ENCODE peak calls at places on chromosomes 16 and 17, in four cellular contexts. A is esophagus squamous epithelium, T is tibial artery, C is mesothelial cell of epicardium. X is an unnamed sample.

GRCh38 chr17:15501788-15502187 is 34.4 kb upstream of the CDRT4 start:
- DNase-seq in A (no peak), T (no peak), C (no peak), X (no peak)

GRCh38 chr17:61783556-61784304 is 79.6 kb downstream of the BRIP1 start:
- DNase-seq in A (no peak), T (no peak), C (no peak), X (no peak)

GRCh38 chr17:58210922-58211321 is 8.1 kb downstream of the MKS1 start:
- DNase-seq in A (no peak), T (no peak), C (no peak), X (no peak)

GRCh38 chr17:58060596-58061191 is 22.5 kb upstream of the DYNLL2 start:
- DNase-seq in A (no peak), T (no peak), C (no peak), X (no peak)

GRCh38 chr17:58268326-58268725 is 12.4 kb downstream of the MPO start:
- DNase-seq in A (no peak), T (no peak), C (peak; percentile 22), X (no peak)

GRCh38 chr17:18217412-18218015 is 7.9 kb upstream of the LLGL1 start:
- DNase-seq in A (no peak), T (peak; percentile 78), C (peak; percentile 79), X (peak; percentile 78)

GRCh38 chr16:27232061-27232841 is 28.9 kb downstream of the KDM8 start:
- DNase-seq in A (no peak), T (no peak), C (no peak), X (no peak)

GRCh38 chr16:51146256-51146924 is 4.7 kb downstream of the SALL1 start:
- DNase-seq in A (no peak), T (no peak), C (no peak), X (no peak)

GRCh38 chr16:15849209-15849981 is 7.4 kb downstream of the MYH11 start:
- DNase-seq in A (no peak), T (no peak), C (no peak), X (no peak)

GRCh38 chr16:14104066-14104465 is 32.9 kb downstream of the MRTFB start:
- DNase-seq in A (no peak), T (no peak), C (no peak), X (no peak)

GRCh38 chr16:87664792-87665191 is 62.5 kb downstream of the JPH3 start:
- DNase-seq in A (no peak), T (no peak), C (no peak), X (no peak)

GRCh38 chr17:29076087-29076486 is 33.1 kb downstream of the PIPOX start:
- DNase-seq in A (no peak), T (no peak), C (no peak), X (no peak)

GRCh38 chr17:60535382-60536279 is 9.6 kb upstream of the APPBP2 start:
- DNase-seq in A (no peak), T (no peak), C (no peak), X (no peak)

DNA sequence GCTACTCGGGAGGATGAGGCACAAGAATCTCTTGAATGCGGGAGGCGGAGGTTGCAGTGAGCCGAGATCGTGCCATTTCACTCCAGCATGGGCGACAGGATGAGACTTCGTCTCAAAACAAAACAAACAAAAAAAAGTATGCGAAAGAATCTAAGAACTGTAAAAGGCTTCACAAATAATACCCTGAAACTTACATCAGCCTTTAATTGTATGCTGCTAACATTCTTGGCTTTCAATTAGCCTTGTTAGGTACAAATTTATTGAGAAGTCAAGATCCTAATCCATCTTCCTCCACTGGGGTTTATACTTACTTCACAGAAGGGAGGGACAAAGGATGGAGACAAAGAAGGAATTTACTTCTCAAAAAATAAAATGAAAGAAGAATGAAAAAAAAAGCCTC is 83.3 kb downstream of the SNX11 start:
- DNase-seq in A (no peak), T (no peak), C (no peak), X (no peak)
- TF ChIP-seq CTCF in A (no peak), T (no peak), C (no peak), X (no peak)

GRCh38 chr17:75262112-75262606 is 480 bp downstream of the MRPS7 start:
- DNase-seq in A (no peak), T (no peak), C (no peak), X (peak; percentile 20)

GRCh38 chr17:75260679-75261335 is 599 bp downstream of the GGA3 start:
- DNase-seq in A (no peak), T (no peak), C (no peak), X (no peak)

GRCh38 chr17:75261336-75262111 is at the start of the genes GGA3 and MRPS7:
- DNase-seq in A (peak; percentile 76), T (peak; percentile 96), C (peak; percentile 96), X (peak; percentile 91)

GRCh38 chr17:75265614-75266314 is 4.1 kb downstream of the MRPS7 start:
- DNase-seq in A (no peak), T (no peak), C (no peak), X (no peak)

DNA sequence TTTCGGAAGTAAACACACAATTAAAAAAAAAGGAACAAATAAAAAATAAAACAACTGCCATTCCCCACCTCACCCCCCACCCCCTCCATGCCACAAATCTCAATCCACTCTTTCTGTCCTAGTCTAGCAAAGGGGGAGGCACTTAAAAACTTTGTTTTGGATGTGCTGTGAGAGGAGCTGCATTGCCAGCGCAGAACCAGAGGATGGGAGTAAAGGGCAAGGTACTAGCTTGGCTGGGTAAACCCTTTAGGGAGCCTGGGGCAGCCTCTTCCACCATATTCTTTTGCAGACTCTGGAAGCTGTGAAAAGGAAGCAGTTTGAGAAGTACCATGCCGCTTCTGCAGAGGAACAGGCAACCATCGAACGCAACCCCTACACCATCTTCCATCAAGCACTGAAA is 1.4 kb downstream of the MRPS7 start:
- DNase-seq in A (no peak), T (no peak), C (no peak), X (no peak)
- TF ChIP-seq CTCF in A (no peak), T (no peak), C (no peak), X (no peak)

GRCh38 chr16:85729452-85729851 is 21.4 kb downstream of the C16orf74 start:
- DNase-seq in A (no peak), T (no peak), C (no peak), X (no peak)

GRCh38 chr16:85731179-85731578 is 19.7 kb downstream of the C16orf74 start:
- DNase-seq in A (no peak), T (no peak), C (no peak), X (no peak)

GRCh38 chr16:85724936-85725335 is 26.0 kb downstream of the C16orf74 start:
- DNase-seq in A (no peak), T (no peak), C (no peak), X (no peak)

GRCh38 chr16:85729907-85730465 is 20.9 kb downstream of the C16orf74 start:
- DNase-seq in A (no peak), T (no peak), C (no peak), X (no peak)

GRCh38 chr16:85728879-85729278 is 22.0 kb downstream of the C16orf74 start:
- DNase-seq in A (no peak), T (no peak), C (no peak), X (no peak)
- TF ChIP-seq CTCF in A (no peak), T (no peak), C (no peak), X (peak; percentile 24)

DNA sequence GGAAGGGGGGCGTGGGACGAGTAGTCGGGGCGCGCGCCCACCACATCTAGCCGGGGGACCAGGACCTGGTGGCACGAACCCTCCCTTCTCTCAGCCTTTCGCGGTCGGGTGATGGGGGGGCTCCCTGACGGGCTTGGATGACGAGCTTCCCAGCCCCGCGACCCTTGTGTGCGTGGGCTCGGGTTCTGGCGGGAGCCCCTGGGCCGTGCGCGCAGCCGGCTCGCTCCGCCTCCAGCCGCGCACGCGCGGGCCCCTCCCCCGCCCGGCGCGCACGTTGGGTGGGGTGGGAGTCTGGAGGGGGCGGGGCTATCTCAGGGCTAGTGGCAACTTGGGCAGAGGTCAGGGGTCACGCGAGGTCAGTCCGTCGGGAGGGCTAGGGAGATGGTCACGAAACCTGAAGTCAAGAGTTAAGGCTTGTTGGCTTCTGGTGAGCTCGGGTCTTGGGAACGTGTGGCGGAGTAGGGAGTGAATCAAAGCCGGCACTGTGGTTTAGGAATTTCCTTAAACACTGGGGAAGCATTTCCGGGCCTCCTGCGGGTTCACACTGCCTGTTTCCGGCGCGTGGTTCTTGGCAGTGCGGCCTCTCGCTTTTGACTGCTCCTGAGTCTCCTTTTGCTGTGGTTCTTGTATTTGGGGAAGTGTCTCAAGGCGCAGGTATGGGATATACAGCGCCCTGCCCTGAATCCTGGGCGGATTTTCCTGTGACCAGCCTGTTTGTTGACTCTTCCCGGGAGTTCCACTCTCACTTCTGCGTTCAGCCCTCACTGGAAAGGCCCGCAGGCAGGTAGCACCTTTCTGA is at the start of gene SRCAP:
- DNase-seq in A (peak; percentile 43), T (peak; percentile 90), C (peak; percentile 78), X (peak; percentile 70)
- TF ChIP-seq CTCF in A (no peak), T (no peak), C (no peak), X (no peak)

DNA sequence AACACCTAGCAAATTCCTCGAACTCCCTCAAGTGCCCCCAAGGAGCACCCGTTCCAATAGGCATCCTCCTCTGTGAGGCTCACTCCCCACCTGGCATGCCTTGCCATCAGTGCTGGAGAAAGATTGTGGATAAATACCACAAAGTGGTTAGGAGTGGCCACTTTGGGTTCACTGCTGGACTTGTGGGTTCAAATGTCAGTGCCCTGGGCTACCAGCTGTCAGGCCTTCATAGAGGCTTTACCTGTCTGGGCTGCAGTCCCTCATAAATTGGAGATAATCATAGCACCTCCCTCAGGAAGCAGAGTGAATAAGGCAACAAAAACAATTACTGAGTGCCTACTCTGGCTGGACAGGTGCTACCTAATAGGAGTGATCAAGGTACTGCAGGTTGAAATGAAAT is 1.5 kb upstream of the SYT17 start:
- DNase-seq in A (no peak), T (no peak), C (no peak), X (no peak)
- TF ChIP-seq CTCF in A (no peak), T (no peak), C (no peak), X (no peak)

GRCh38 chr17:32941419-32942032 is 13.6 kb downstream of the TMEM98 start:
- DNase-seq in A (no peak), T (no peak), C (no peak), X (no peak)
- TF ChIP-seq CTCF in A (peak; percentile 47), T (no peak), C (peak; percentile 90), X (peak; percentile 53)

GRCh38 chr17:68019675-68020450 is 15.7 kb upstream of the KPNA2 start:
- DNase-seq in A (peak; percentile 55), T (peak; percentile 95), C (peak; percentile 99), X (peak; percentile 99)
- TF ChIP-seq CTCF in A (peak; percentile 74), T (peak; percentile 71), C (peak; percentile 45), X (peak; percentile 63)

GRCh38 chr17:7674934-7675333 is 12.4 kb downstream of the TP53 start:
- DNase-seq in A (no peak), T (no peak), C (no peak), X (no peak)

GRCh38 chr17:7677388-7678067 is 9.8 kb downstream of the TP53 start:
- DNase-seq in A (no peak), T (no peak), C (no peak), X (no peak)

GRCh38 chr17:7676533-7676932 is 10.8 kb downstream of the TP53 start:
- DNase-seq in A (no peak), T (no peak), C (no peak), X (no peak)

GRCh38 chr17:7668482-7668881 is 17.8 kb downstream of the ATP1B2 start:
- DNase-seq in A (no peak), T (no peak), C (no peak), X (no peak)

DNA sequence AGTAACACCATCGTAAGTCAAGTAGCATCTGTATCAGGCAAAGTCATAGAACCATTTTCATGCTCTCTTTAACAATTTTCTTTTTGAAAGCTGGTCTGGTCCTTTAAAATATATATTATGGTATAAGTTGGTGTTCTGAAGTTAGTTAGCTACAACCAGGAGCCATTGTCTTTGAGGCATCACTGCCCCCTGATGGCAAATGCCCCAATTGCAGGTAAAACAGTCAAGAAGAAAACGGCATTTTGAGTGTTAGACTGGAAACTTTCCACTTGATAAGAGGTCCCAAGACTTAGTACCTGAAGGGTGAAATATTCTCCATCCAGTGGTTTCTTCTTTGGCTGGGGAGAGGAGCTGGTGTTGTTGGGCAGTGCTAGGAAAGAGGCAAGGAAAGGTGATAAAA is 14.1 kb downstream of the TP53 start:
- DNase-seq in A (no peak), T (no peak), C (no peak), X (no peak)
- TF ChIP-seq CTCF in A (peak; percentile 61), T (no peak), C (peak; percentile 22), X (peak; percentile 51)